ENCODE peak calls at places on chromosomes 1 and 21, in six cellular contexts. L, H, F, K, N and O are unnamed samples.

GRCh38 chr1:78339490-78339889 is 151.3 kb upstream of the PTGFR start:
- DNase-seq in L (peak; percentile 24), H (peak; percentile 19), F (no peak), K (no peak), N (no peak), O (no peak)

GRCh38 chr21:38669186-38669585 is 136.5 kb upstream of the ETS2 start:
- DNase-seq in L (peak; percentile 60), H (no peak), F (no peak), K (no peak), N (no peak), O (no peak)

GRCh38 chr1:180926164-180926981 is 13.7 kb downstream of the KIAA1614 start:
- DNase-seq in L (peak; percentile 68), H (no peak), F (peak; percentile 75), K (no peak), N (no peak), O (peak; percentile 37)

GRCh38 chr1:65141394-65141793 is 6.6 kb upstream of the AK4 start:
- DNase-seq in L (peak; percentile 52), H (peak; percentile 16), F (no peak), K (no peak), N (no peak), O (no peak)

GRCh38 chr1:86156571-86157455 is at the start of gene COL24A1:
- DNase-seq in L (peak; percentile 53), H (no peak), F (peak; percentile 28), K (peak; percentile 39), N (peak; percentile 78), O (peak; percentile 79)

GRCh38 chr1:225755668-225756294 is 21.8 kb upstream of the SRP9 start:
- DNase-seq in L (no peak), H (no peak), F (no peak), K (no peak), N (no peak), O (no peak)

GRCh38 chr1:153827168-153827964 is 52.2 kb downstream of the SLC27A3 start:
- DNase-seq in L (no peak), H (no peak), F (no peak), K (no peak), N (no peak), O (no peak)

GRCh38 chr1:237863234-237863633 is 27.5 kb downstream of the ZP4 start:
- DNase-seq in L (no peak), H (no peak), F (no peak), K (no peak), N (no peak), O (no peak)

GRCh38 chr1:65153635-65154034 is 5.6 kb downstream of the AK4 start:
- DNase-seq in L (no peak), H (no peak), F (no peak), K (no peak), N (no peak), O (no peak)

GRCh38 chr1:145874646-145875045 is 11.0 kb downstream of the ANKRD35 start:
- DNase-seq in L (no peak), H (no peak), F (no peak), K (no peak), N (no peak), O (no peak)

GRCh38 chr1:243738020-243738419 is 112.0 kb downstream of the AKT3 start:
- DNase-seq in L (no peak), H (no peak), F (no peak), K (no peak), N (no peak), O (no peak)

GRCh38 chr1:17970757-17971156 is 136.8 kb upstream of the IGSF21 start:
- DNase-seq in L (no peak), H (no peak), F (no peak), K (no peak), N (no peak), O (no peak)

GRCh38 chr1:11920239-11920903 is 5.9 kb downstream of the KIAA2013 start:
- DNase-seq in L (no peak), H (no peak), F (no peak), K (no peak), N (no peak), O (no peak)

GRCh38 chr1:116786049-116786448 is 31.8 kb downstream of the CD2 start:
- DNase-seq in L (no peak), H (no peak), F (no peak), K (no peak), N (no peak), O (no peak)

GRCh38 chr1:111733183-111733995 is 5.8 kb downstream of the INKA2 start:
- DNase-seq in L (peak; percentile 92), H (no peak), F (peak; percentile 79), K (no peak), N (no peak), O (peak; percentile 33)

GRCh38 chr1:181791721-181792120 is 269.8 kb downstream of the ZNF648 start:
- DNase-seq in L (no peak), H (no peak), F (no peak), K (no peak), N (no peak), O (no peak)

DNA sequence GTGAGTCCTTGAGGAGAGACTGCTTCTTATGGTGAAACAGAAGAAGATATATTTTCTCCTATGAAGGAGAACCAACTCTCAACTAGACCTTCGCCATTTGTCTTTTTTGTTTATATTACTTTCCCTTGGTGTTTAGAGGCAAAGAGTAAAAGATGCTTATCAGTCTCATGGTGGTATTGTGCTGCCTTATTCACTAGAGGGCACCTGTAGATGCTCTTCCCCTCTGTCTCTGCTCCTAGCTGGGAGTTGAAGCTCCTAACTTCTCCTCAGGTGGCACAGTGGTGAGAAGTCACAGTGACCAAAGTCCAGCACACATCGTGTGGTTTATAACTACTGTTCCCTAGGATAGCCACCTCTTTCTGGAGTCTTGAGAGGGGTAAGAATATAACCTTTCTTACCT is 1359.6 kb downstream of the PLA2G4A start:
- DNase-seq in L (no peak), H (no peak), F (no peak), K (no peak), N (no peak), O (no peak)
- TF ChIP-seq CTCF in L (no peak), H (no peak), F (no peak), K (no peak), N (no peak), O (no peak)

GRCh38 chr1:203287109-203287893 is 18.0 kb upstream of the BTG2 start:
- DNase-seq in L (peak; percentile 65), H (no peak), F (peak; percentile 55), K (no peak), N (no peak), O (no peak)

GRCh38 chr1:203288351-203288894 is 16.9 kb upstream of the BTG2 start:
- DNase-seq in L (no peak), H (no peak), F (no peak), K (no peak), N (no peak), O (no peak)

GRCh38 chr1:203284411-203285208 is 20.7 kb upstream of the BTG2 start:
- DNase-seq in L (no peak), H (no peak), F (no peak), K (no peak), N (no peak), O (no peak)

GRCh38 chr1:203287896-203288295 is 17.4 kb upstream of the BTG2 start:
- DNase-seq in L (no peak), H (no peak), F (no peak), K (no peak), N (no peak), O (no peak)

DNA sequence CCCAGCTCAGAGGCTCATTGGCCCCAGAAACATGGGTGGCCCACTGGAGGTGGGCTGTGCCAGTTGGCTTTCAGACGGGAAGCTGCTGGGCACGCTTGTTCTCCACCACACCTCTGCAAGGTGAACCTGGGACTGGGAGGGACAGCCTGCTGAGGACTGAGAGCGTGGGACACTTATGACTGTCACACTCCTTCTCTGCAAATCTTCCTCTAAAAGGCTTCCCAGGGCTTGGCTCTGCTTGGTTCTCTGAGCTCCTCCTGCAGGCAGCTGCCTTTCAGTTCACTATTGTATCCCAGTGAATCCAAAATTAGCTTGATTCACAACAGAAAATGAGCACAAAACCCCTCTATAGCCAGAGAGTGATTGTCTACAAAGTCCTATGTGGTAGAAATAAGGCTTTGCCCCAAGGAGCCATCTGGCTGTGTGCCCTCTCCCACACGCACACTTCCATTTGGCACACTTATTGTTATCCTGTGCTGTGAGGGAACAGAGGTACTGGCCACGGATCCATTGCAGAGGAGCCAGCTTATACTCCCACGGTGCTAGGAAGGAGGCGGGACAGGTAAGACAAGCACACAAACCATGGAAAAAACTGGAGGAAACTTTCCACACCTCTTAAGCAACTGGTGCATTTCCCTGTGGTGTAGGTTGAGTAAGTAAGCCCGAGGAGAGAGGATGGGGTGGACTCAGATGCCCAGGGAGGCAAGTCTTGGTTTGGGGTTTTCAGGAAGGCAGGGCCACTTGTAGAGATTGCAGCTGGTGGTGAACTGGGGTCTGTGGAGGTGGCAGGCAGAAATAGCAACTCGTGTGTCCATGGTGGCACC is 18.9 kb upstream of the BTG2 start:
- DNase-seq in L (no peak), H (no peak), F (no peak), K (no peak), N (no peak), O (no peak)
- TF ChIP-seq CTCF in L (no peak), H (no peak), F (no peak), K (no peak), N (no peak), O (no peak)

DNA sequence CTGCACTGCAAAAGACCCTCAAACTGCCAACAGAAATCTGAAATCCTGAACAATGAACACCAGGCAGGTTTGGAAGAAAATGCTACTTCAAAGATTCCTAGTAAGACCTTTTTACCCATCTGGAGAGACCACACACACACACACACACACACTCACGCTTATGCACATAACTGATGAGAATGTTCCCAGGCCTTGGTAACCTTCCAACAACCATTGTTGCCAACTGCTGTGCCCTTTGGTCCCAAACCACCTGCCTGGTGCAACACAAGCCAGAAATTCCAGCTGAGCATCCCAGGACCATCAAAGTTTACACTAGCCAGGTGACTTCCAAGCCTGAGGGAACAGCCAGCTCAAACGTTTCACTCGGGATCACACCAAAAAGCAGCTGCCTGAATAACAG is 56.9 kb downstream of the SEC16B start:
- DNase-seq in L (no peak), H (no peak), F (no peak), K (no peak), N (no peak), O (no peak)
- TF ChIP-seq CTCF in L (no peak), H (no peak), F (no peak), K (no peak), N (no peak), O (no peak)

DNA sequence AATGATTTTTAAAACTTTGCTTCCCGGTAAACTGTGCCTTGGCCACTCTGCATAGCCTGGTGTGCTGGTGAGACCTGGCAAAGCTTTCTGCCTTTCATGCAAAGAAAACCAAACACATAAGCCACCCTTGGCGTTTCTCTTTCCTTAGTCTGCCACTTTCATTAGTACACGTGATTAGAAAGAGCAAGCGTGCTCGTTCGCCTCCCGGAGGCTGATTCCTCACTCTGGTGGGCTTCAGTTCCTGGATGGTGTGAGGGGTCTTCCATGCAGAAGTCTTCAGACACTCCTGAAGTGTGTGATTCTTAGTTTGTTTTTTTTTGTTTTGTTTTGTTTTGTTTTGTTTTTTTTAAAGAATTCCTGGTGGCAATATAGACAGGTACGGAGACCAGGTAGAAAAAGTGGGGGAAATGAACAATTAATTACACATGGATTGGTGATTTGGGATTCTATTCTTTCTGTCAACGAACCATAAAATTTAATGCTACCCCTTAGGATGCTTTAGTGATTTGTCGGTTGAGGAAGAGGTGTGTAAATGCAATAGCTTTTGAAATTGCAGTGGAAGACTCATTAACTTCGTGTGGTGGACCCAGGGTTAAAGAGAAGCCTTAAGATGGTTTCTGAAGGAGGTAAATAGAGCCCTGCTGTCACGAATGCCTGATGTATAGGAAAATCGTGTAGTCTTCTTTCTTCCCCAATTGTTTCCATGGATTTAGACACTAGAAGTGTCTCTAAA is 2.1 kb downstream of the GALNT2 start:
- DNase-seq in L (no peak), H (no peak), F (no peak), K (no peak), N (no peak), O (no peak)
- TF ChIP-seq CTCF in L (no peak), H (no peak), F (no peak), K (no peak), N (no peak), O (no peak)